ENCODE peak calls at places on chromosomes 16 and 17, in six cellular contexts. B is heart right ventricle, H is right atrium auricular region, T is lung, D is testis, X is HFFc6. A is an unnamed sample.

GRCh38 chr16:85645021-85645589 is 32.0 kb downstream of the GSE1 start:
- DNase-seq in B (no peak), H (no peak), T (no peak), D (no peak), X (no peak), A (no peak)

GRCh38 chr16:1887711-1888354 is 15.9 kb upstream of the MEIOB start:
- DNase-seq in B (no peak), H (no peak), T (no peak), D (no peak), X (no peak), A (no peak)

GRCh38 chr16:65500007-65500406 is 378.1 kb upstream of the CDH11 start:
- DNase-seq in B (no peak), H (no peak), T (no peak), D (no peak), X (no peak), A (no peak)

GRCh38 chr17:78890111-78890897 is 12.7 kb downstream of the CEP295NL start:
- DNase-seq in B (peak; percentile 46), H (peak; percentile 75), T (peak; percentile 76), D (peak; percentile 57), X (no peak), A (no peak)

GRCh38 chr17:74274060-74274702 is at the start of gene DNAI2:
- DNase-seq in B (peak; percentile 38), H (no peak), T (no peak), D (no peak), X (no peak), A (no peak)

GRCh38 chr17:37609170-37610040 is at the start of gene SYNRG:
- DNase-seq in B (peak; percentile 93), H (peak; percentile 98), T (peak; percentile 94), D (peak; percentile 97), X (peak; percentile 96), A (peak; percentile 97)

GRCh38 chr16:89921699-89922476 is 1.3 kb upstream of the TUBB3 start:
- DNase-seq in B (peak; percentile 82), H (peak; percentile 92), T (peak; percentile 73), D (peak; percentile 72), X (peak; percentile 96), A (no peak)

GRCh38 chr17:82118815-82119380 is 20.9 kb upstream of the FASN start:
- DNase-seq in B (no peak), H (no peak), T (no peak), D (no peak), X (no peak), A (no peak)

GRCh38 chr16:55212791-55213190 is 111.2 kb upstream of the IRX6 start:
- DNase-seq in B (no peak), H (no peak), T (no peak), D (no peak), X (no peak), A (no peak)

GRCh38 chr16:53736297-53736696 is 32.3 kb downstream of the FTO start:
- DNase-seq in B (no peak), H (no peak), T (no peak), D (no peak), X (no peak), A (no peak)
- TF ChIP-seq CTCF in B (no peak), H (no peak), T (no peak), D (no peak), X (no peak), A (no peak)

GRCh38 chr16:57923418-57923817 is 47.5 kb downstream of the CNGB1 start:
- DNase-seq in B (no peak), H (no peak), T (no peak), D (no peak), X (no peak), A (no peak)
- TF ChIP-seq CTCF in B (no peak), H (no peak), T (no peak), D (no peak), X (no peak), A (no peak)

GRCh38 chr16:50272687-50273381 is 6.5 kb downstream of the ADCY7 start:
- DNase-seq in B (no peak), H (no peak), T (no peak), D (no peak), X (no peak), A (no peak)
- TF ChIP-seq CTCF in B (no peak), H (no peak), T (no peak), D (no peak), X (no peak), A (no peak)

GRCh38 chr16:14202697-14203096 is 131.6 kb downstream of the MRTFB start:
- DNase-seq in B (no peak), H (no peak), T (no peak), D (no peak), X (no peak), A (no peak)
- TF ChIP-seq CTCF in B (peak; percentile 45), H (peak; percentile 52), T (no peak), D (no peak), X (peak; percentile 69), A (peak; percentile 38)